ENCODE peak calls at places on chromosomes 6 and 20, in five cellular contexts. One of them, this sample, is unnamed.

GRCh38 chr6:48036316-48036715 is 74.7 kb downstream of the PTCHD4 start:
- DNase-seq in HepG2: peak
- DNase-seq in H1: no peak
- DNase-seq in K562: no peak
- DNase-seq in GM12878: no peak
- DNase-seq in this sample: no peak

GRCh38 chr6:2866183-2866846 is 24.7 kb upstream of the SERPINB1 start:
- DNase-seq in HepG2: no peak
- DNase-seq in H1: no peak
- DNase-seq in K562: no peak
- DNase-seq in GM12878: peak
- DNase-seq in this sample: no peak

GRCh38 chr6:146864885-146865284 is 266.1 kb downstream of the ADGB start:
- DNase-seq in HepG2: no peak
- DNase-seq in H1: no peak
- DNase-seq in K562: no peak
- DNase-seq in GM12878: no peak
- DNase-seq in this sample: no peak

GRCh38 chr6:31597006-31597405 is 4.2 kb upstream of the NCR3 start:
- DNase-seq in HepG2: peak
- DNase-seq in H1: no peak
- DNase-seq in K562: peak
- DNase-seq in GM12878: no peak
- DNase-seq in this sample: no peak

GRCh38 chr6:166330612-166331011 is 11.7 kb downstream of the SFT2D1 start:
- DNase-seq in HepG2: peak
- DNase-seq in H1: peak
- DNase-seq in K562: peak
- DNase-seq in GM12878: no peak
- DNase-seq in this sample: peak

GRCh38 chr6:43964659-43965570 is 162.3 kb downstream of the MRPL14 start:
- DNase-seq in HepG2: no peak
- DNase-seq in H1: peak
- DNase-seq in K562: peak
- DNase-seq in GM12878: no peak
- DNase-seq in this sample: no peak

GRCh38 chr6:136696238-136696637 is 96.0 kb downstream of the MAP3K5 start:
- DNase-seq in HepG2: no peak
- DNase-seq in H1: no peak
- DNase-seq in K562: no peak
- DNase-seq in GM12878: no peak
- DNase-seq in this sample: no peak

GRCh38 chr20:16216227-16217210 is 356.7 kb downstream of the KIF16B start:
- DNase-seq in HepG2: no peak
- DNase-seq in H1: no peak
- DNase-seq in K562: no peak
- DNase-seq in GM12878: no peak
- DNase-seq in this sample: no peak

GRCh38 chr20:62156592-62157386 is 13.2 kb downstream of the SS18L1 start:
- DNase-seq in HepG2: peak
- DNase-seq in H1: peak
- DNase-seq in K562: peak
- DNase-seq in GM12878: no peak
- DNase-seq in this sample: peak

GRCh38 chr6:165971202-165971601 is 196.4 kb downstream of the TBXT start:
- DNase-seq in HepG2: no peak
- DNase-seq in H1: no peak
- DNase-seq in K562: no peak
- DNase-seq in GM12878: no peak
- DNase-seq in this sample: no peak

GRCh38 chr20:48807586-48808381 is 20.0 kb downstream of the PREX1 start:
- DNase-seq in HepG2: no peak
- DNase-seq in H1: no peak
- DNase-seq in K562: no peak
- DNase-seq in GM12878: no peak
- DNase-seq in this sample: no peak

GRCh38 chr6:43070028-43070632 is 6.0 kb upstream of the PTK7 start:
- DNase-seq in HepG2: peak
- DNase-seq in H1: no peak
- DNase-seq in K562: peak
- DNase-seq in GM12878: no peak
- DNase-seq in this sample: no peak

GRCh38 chr6:160919713-160920112 is 71.9 kb upstream of the MAP3K4 start:
- DNase-seq in HepG2: peak
- DNase-seq in H1: no peak
- DNase-seq in K562: no peak
- DNase-seq in GM12878: no peak
- DNase-seq in this sample: no peak

GRCh38 chr6:16949696-16950095 is 152.2 kb upstream of the STMND1 start:
- DNase-seq in HepG2: no peak
- DNase-seq in H1: no peak
- DNase-seq in K562: no peak
- DNase-seq in GM12878: no peak
- DNase-seq in this sample: no peak

DNA sequence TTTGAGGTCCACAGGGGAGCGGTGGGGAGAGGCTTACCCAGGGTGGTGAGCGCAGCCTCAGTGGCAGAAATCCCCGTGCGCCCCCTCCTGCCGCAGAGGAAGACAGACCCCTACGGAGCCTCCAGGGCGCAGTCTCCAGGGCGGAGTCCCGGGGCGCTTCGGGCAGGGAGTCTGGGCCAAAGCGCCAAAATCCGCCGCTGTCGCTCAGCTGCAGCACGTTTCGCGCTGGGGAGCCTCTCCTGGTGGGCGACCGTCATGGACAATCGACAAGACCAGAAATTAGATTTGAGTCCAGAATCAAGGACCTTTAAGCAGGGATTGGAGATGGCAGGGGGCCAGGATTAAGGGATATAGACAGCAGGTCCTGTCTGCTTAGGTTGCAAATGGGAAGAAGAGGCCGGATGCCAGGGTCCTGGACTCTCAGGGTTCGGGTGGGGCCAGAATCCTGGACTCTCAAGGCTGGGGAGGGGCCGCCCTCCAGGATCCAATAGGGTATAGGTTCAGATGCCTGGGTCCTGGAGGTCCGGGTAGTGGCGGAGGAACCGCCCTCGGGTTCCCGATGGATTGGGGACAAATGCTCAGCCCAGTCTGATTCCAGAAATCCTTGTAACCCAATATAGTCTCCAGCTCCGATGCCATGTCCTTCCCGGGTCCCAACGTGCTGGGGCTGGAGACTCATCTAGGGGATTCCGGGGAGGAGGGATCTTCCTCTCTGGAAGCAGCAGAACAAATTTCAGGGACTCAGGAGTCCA is 7.9 kb upstream of the HLA-E start:
- DNase-seq in HepG2: no peak
- DNase-seq in H1: peak
- DNase-seq in K562: no peak
- DNase-seq in GM12878: no peak
- DNase-seq in this sample: peak
- TF ChIP-seq ATF2 in HepG2: no peak
- TF ChIP-seq ATF2 in H1: no peak
- TF ChIP-seq ATF2 in K562: no peak
- TF ChIP-seq ATF2 in GM12878: no peak
- TF ChIP-seq ATF2 in this sample: no peak

GRCh38 chr20:642398-643174 is 10.4 kb downstream of the SRXN1 start:
- DNase-seq in HepG2: peak
- DNase-seq in H1: no peak
- DNase-seq in K562: peak
- DNase-seq in GM12878: no peak
- DNase-seq in this sample: peak
- TF ChIP-seq ATF2 in HepG2: peak
- TF ChIP-seq ATF2 in H1: no peak
- TF ChIP-seq ATF2 in K562: no peak
- TF ChIP-seq ATF2 in GM12878: no peak
- TF ChIP-seq ATF2 in this sample: no peak

DNA sequence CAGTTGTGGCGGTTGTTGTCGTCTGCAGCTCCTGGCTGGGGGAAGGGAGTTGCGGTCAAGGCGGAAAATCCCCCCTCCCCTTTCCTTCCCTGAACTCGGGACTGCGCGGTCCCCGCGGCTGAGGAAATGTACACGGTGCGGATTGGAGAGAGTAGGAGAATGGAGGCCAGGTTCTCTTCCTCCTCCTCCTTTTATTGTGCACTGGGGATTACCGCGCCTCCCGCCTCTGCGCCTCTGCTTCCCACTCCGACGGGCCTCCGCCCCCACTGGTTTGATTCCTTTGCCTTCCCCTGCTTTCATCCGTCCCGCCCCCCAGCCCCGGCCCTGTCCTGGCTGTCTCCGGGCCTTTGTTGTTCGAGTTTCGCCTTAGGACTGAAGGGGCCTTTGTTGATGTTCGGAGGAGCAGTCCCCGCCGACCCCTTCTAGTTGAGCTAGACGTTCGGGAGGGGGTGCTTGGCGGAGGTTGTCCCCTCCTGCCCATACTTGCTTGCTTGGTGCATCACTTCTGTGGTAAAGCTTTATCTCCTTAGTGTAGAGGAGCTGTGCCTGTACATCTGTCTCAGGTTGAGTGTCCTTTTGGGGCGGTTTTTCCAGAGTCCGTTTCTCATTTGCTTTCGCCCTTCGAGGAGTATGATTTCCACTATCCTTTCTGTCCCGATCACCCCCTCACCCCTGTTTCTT is 695 bp downstream of the ZNF292 start:
- DNase-seq in HepG2: peak
- DNase-seq in H1: peak
- DNase-seq in K562: peak
- DNase-seq in GM12878: no peak
- DNase-seq in this sample: peak
- TF ChIP-seq ATF2 in HepG2: no peak
- TF ChIP-seq ATF2 in H1: no peak
- TF ChIP-seq ATF2 in K562: no peak
- TF ChIP-seq ATF2 in GM12878: no peak
- TF ChIP-seq ATF2 in this sample: no peak

GRCh38 chr20:54132612-54133433 is 41.0 kb downstream of the CYP24A1 start:
- DNase-seq in HepG2: peak
- DNase-seq in H1: no peak
- DNase-seq in K562: no peak
- DNase-seq in GM12878: no peak
- DNase-seq in this sample: no peak
- TF ChIP-seq ATF2 in HepG2: peak
- TF ChIP-seq ATF2 in H1: no peak
- TF ChIP-seq ATF2 in K562: no peak
- TF ChIP-seq ATF2 in GM12878: no peak
- TF ChIP-seq ATF2 in this sample: no peak

GRCh38 chr6:10968776-10969175 is 75.3 kb downstream of the ELOVL2 start:
- DNase-seq in HepG2: no peak
- DNase-seq in H1: no peak
- DNase-seq in K562: no peak
- DNase-seq in GM12878: no peak
- DNase-seq in this sample: no peak
- TF ChIP-seq ATF2 in HepG2: no peak
- TF ChIP-seq ATF2 in H1: no peak
- TF ChIP-seq ATF2 in K562: no peak
- TF ChIP-seq ATF2 in GM12878: no peak
- TF ChIP-seq ATF2 in this sample: no peak

GRCh38 chr6:628772-629171 is 28.1 kb downstream of the HUS1B start:
- DNase-seq in HepG2: no peak
- DNase-seq in H1: no peak
- DNase-seq in K562: no peak
- DNase-seq in GM12878: peak
- DNase-seq in this sample: no peak
- TF ChIP-seq ATF2 in HepG2: no peak
- TF ChIP-seq ATF2 in H1: no peak
- TF ChIP-seq ATF2 in K562: no peak
- TF ChIP-seq ATF2 in GM12878: no peak
- TF ChIP-seq ATF2 in this sample: no peak

DNA sequence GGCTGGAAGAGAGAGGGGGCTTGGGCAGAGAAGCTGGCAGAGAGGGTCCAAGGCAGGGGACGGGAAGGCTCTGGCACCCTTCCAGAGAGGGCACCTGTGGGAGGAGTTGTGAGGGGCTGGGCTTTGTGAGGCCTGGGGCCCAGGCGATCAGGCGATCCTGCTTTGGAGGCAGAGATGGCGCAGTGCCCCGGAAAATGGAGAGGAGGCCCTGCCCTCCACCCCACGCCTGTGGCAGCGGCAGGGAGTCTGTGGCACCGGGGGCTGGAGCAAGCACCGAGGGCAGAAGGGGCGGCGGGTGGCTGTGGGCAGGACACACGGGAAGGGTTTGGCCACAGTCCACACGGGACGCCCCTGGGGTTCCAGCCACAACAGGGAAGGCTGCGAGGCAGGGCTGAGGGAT is 36.5 kb upstream of the FNDC1 start:
- DNase-seq in HepG2: no peak
- DNase-seq in H1: no peak
- DNase-seq in K562: no peak
- DNase-seq in GM12878: no peak
- DNase-seq in this sample: no peak
- TF ChIP-seq ATF2 in HepG2: no peak
- TF ChIP-seq ATF2 in H1: no peak
- TF ChIP-seq ATF2 in K562: no peak
- TF ChIP-seq ATF2 in GM12878: no peak
- TF ChIP-seq ATF2 in this sample: no peak

This sample was measured in WTC11.